ENCODE peak calls at places on chromosomes 5 and 9, in six cellular contexts. D is HepG2, W is A549, T is GM12878, U is K562, J is endothelial cell of umbilical vein. G is an unnamed sample.

GRCh38 chr5:57735754-57736153 is 253.1 kb upstream of the ACTBL2 start:
- DNase-seq in T (no peak), W (peak; percentile 33), U (no peak), D (peak; percentile 14), J (peak; percentile 70), G (no peak)

GRCh38 chr5:65482280-65482726 is 583 bp upstream of the ADAMTS6 start:
- DNase-seq in D (no peak), T (no peak), W (no peak), J (peak; percentile 75), U (peak; percentile 16), G (peak; percentile 20)

GRCh38 chr5:141825836-141826560 is 52.2 kb downstream of the PCDH1 start:
- DNase-seq in T (no peak), J (no peak), W (peak; percentile 69), D (no peak), U (peak; percentile 61), G (peak; percentile 20)

GRCh38 chr5:17302590-17302989 is 85.2 kb downstream of the BASP1 start:
- DNase-seq in T (no peak), U (no peak), W (no peak), J (no peak), D (no peak), G (peak; percentile 45)

GRCh38 chr9:91047529-91047928 is 245.9 kb downstream of the SYK start:
- DNase-seq in W (no peak), D (no peak), T (no peak), J (no peak), U (no peak), G (no peak)

GRCh38 chr5:149174847-149175234 is 33.5 kb downstream of the ABLIM3 start:
- DNase-seq in W (no peak), T (no peak), J (no peak), D (no peak), U (no peak), G (no peak)

GRCh38 chr9:126879288-126879687 is 18.8 kb downstream of the ZBTB34 start:
- DNase-seq in J (no peak), D (no peak), W (no peak), U (no peak), T (no peak), G (no peak)

GRCh38 chr5:14574891-14575496 is 6.6 kb upstream of the OTULINL start:
- DNase-seq in U (no peak), T (no peak), D (no peak), W (no peak), J (no peak), G (peak; percentile 59)

GRCh38 chr5:175344331-175345200 is 99.4 kb downstream of the DRD1 start:
- DNase-seq in D (peak; percentile 11), J (no peak), W (peak; percentile 40), U (no peak), T (no peak), G (no peak)

GRCh38 chr9:101465330-101465915 is 29.8 kb upstream of the ALDOB start:
- DNase-seq in W (peak; percentile 36), J (peak; percentile 23), D (peak; percentile 69), T (no peak), U (no peak), G (peak; percentile 66)

GRCh38 chr5:58751222-58751621 is 168.3 kb downstream of the RAB3C start:
- DNase-seq in D (no peak), W (no peak), U (no peak), T (no peak), J (peak; percentile 82), G (peak; percentile 48)

GRCh38 chr9:95156074-95156473 is 161.4 kb downstream of the FANCC start:
- DNase-seq in J (no peak), U (no peak), D (no peak), W (no peak), T (no peak), G (no peak)

GRCh38 chr5:172541119-172541763 is 86.9 kb upstream of the SH3PXD2B start:
- DNase-seq in U (no peak), D (no peak), J (no peak), T (no peak), W (no peak), G (no peak)

GRCh38 chr5:107466233-107466769 is 204.4 kb downstream of the EFNA5 start:
- DNase-seq in U (no peak), J (peak; percentile 69), W (peak; percentile 66), D (no peak), T (no peak), G (no peak)

GRCh38 chr5:94968507-94969095 is 316.3 kb downstream of the MCTP1 start:
- DNase-seq in J (peak; percentile 77), W (peak; percentile 25), D (peak; percentile 75), U (peak; percentile 11), T (peak; percentile 26), G (peak; percentile 74)

GRCh38 chr9:93346240-93347112 is 105.0 kb upstream of the FAM120A start:
- DNase-seq in U (no peak), T (no peak), W (no peak), D (no peak), J (no peak), G (no peak)

DNA sequence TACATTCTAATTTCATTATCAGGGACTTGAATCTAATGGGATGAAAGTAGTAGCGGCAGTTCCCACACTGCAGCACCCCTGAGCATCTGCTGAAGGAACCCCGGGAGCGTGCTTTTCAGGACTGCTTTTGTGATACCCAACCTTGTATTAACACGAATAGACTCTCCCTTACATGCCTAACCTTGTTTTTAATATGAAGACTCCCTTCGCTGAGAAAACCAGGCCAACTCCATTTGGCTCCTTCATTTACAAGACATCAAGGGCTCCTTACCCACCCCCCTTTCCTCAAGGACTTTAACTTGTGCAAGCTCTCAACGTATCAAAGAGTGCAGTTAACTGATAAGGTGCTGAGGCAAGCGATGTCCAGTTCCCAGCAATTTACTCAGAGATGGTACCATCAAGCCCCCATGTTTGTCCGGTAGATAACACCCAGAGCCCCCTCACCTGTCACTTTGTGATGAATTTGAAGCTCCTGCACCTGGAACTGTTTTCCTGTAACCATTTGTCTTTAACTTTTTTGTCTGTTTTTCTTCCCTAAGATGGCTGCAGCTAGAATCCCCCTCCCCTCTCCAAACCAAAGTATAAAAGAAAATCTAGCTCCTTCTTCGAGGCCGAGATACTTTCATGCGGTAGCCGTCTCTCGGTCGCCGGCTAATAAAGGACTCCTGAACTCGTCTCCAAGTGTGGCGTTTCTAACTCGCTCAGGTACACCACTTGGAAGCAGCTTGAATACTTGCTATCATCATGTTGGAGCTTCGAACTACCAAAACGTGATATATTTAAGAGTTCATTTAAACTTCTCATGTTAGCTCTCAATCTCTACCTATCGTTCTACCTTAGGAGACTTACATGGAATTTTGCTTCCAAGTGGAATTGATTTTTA is 10.7 kb downstream of the HNRNPH1 start:
- DNase-seq in U (no peak), W (no peak), T (no peak), J (no peak), D (no peak), G (peak; percentile 55)
- TF ChIP-seq POLR2A in U (peak; percentile 9), W (no peak), T (peak; percentile 59), J (peak; percentile 18), D (peak; percentile 51), G (no peak)

GRCh38 chr5:148011407-148012124 is 52.2 kb upstream of the SPINK5 start:
- DNase-seq in W (no peak), T (no peak), D (no peak), U (no peak), J (peak; percentile 17), G (peak; percentile 67)

GRCh38 chr5:148000036-148000435 is 63.7 kb upstream of the SPINK5 start:
- DNase-seq in T (no peak), D (no peak), J (no peak), U (no peak), W (no peak), G (no peak)

GRCh38 chr5:148002471-148002870 is 61.3 kb upstream of the SPINK5 start:
- DNase-seq in J (no peak), W (no peak), U (no peak), D (no peak), T (no peak), G (no peak)

GRCh38 chr5:148003226-148003625 is 60.6 kb upstream of the SPINK5 start:
- DNase-seq in T (no peak), U (no peak), D (no peak), J (no peak), W (no peak), G (no peak)

DNA sequence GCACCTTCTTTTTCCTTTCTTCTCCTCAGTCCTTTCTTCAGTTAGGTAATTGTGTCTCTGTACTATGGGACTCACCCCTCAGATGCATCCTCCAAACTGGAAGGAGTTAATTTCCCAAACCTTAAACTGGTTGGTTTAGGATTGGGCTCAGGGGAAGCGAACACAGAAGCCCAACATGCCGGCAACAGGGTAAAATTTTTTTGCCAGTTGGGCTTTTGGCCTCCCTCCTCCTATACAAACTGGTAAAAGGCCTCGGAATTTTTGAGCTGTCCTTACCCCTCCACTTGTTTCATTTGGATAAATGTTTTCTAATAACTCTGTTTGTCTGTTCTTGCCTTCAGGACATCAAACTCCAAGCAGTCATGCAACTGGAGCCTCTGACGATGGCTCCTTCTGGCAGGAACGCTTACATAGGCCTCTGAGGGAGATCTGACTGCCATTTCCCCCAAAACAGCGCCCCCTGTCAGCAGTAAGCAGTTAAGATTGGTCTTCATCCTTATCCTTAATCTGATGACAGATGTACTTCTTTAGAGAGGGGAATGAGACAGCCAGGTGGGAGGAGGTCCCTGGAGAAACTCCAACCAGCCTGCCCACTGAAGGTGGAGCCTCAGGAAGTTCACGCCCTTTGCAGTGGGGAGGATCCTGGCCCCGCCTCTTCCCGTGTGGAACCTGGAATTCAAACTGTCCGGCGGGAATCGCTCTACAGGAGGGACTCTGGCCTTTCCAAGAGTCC is 57.8 kb upstream of the SPINK5 start:
- DNase-seq in T (no peak), J (no peak), D (peak; percentile 2), W (no peak), U (no peak), G (peak; percentile 48)
- TF ChIP-seq MYC in T (no peak), J (no peak), D (no peak), W (no peak), U (no peak), G (no peak)

DNA sequence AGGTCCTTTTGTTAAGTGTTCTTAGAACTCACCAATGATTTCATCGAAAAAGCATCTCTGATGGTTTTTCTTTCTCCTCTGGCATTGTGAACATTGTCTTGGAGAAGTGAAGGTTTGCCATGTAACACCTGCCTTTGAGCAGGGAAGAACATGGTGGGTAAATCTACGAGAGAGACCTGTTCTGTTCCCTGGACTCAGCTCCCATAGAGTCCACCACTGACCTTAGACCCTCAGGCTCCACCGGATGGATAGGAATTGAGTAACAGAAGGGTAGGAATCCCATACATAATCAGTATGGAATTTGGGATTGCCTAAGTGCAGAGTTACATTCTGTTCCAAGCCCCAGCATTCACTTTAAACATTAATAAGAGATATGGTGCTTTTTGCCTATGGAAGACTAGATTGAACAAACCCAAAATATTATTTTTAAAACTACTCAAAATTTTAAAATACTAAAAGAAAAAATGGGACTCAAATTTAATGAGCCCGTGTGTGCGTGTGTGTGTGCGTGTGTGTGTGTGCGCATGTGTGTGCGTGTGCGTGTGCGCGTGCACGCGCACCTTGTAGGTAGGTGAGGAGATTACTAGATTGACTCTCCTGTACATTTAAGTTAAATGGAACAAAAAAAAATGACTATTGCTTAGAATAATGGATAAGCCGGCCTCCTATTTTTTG is 92.0 kb downstream of the C9orf152 start:
- DNase-seq in W (no peak), J (no peak), D (peak; percentile 92), U (no peak), T (no peak), G (no peak)
- TF ChIP-seq POLR2A in W (no peak), J (no peak), D (no peak), U (no peak), T (no peak), G (no peak)

DNA sequence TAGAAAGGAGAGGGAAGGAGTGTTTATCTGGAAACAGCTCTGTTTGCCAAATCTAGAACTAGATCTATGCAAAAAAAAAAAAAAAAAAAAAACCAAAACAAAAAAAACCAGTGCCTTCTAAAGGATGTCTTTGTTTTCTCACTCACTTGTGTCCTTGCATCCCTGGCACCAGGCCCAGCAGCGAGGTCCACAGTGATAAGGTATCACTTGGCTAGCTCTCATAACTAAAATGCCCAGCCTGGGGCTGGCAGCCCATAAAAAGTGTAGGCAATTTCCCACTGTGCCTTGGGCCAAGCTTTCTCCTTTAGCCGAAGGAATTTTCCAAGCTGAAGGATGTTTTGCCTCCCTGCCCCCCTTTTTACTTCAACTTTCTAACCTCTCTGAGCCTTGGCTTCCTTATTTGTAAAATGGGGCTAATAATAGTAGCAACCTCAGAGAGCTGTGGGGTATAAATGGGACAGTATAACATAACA is 20.8 kb downstream of the RGS3 start:
- DNase-seq in J (peak; percentile 99), W (no peak), U (no peak), D (peak; percentile 51), T (no peak), G (no peak)
- TF ChIP-seq MYC in J (no peak), W (no peak), U (no peak), D (no peak), T (no peak), G (no peak)

G was measured in NB4.